ENCODE peak calls at places on chromosomes 12 and 14, in ten cellular contexts. G is astrocyte of the cerebellum, D is ovary, L is colonic mucosa, A is lung, S is GM20000, J is breast epithelium, C is thyroid gland, H is upper lobe of left lung, W is AG04450. P is an unnamed sample.

GRCh38 chr12:1567852-1568251 is 26.5 kb downstream of the FBXL14 start:
- DNase-seq in G (no peak), J (no peak), C (no peak), W (no peak), L (no peak), D (no peak), A (no peak), S (no peak), H (no peak), P (no peak)

GRCh38 chr12:45577844-45578399 is 151.6 kb upstream of the ARID2 start:
- DNase-seq in S (no peak), J (no peak), L (no peak), W (no peak), D (no peak), A (no peak), C (no peak), G (no peak), H (no peak), P (no peak)

GRCh38 chr12:105220150-105220928 is 15.6 kb downstream of the APPL2 start:
- DNase-seq in G (no peak), S (no peak), L (no peak), H (no peak), J (no peak), W (no peak), A (no peak), C (no peak), D (no peak), P (no peak)

GRCh38 chr14:56207626-56208297 is 89.6 kb downstream of the PELI2 start:
- DNase-seq in W (no peak), S (no peak), C (peak), G (no peak), L (no peak), A (no peak), D (no peak), H (no peak), J (no peak), P (peak)

GRCh38 chr12:25208554-25208953 is 13.5 kb downstream of the ETFRF1 start:
- DNase-seq in S (no peak), C (no peak), A (no peak), W (no peak), L (no peak), J (no peak), D (no peak), G (no peak), H (no peak), P (no peak)

GRCh38 chr14:22820731-22821130 is 5.5 kb upstream of the SLC7A7 start:
- DNase-seq in D (no peak), J (no peak), C (no peak), S (no peak), W (no peak), G (no peak), A (no peak), H (no peak), L (no peak), P (peak)

GRCh38 chr12:78157199-78157598 is 326.5 kb downstream of the NAV3 start:
- DNase-seq in J (no peak), A (no peak), L (no peak), G (no peak), W (no peak), D (no peak), S (no peak), H (no peak), C (no peak), P (no peak)

GRCh38 chr12:87827638-87828264 is 201.4 kb downstream of the C12orf50 start:
- DNase-seq in S (no peak), C (no peak), L (no peak), D (no peak), H (no peak), A (no peak), J (no peak), G (no peak), W (peak), P (peak)

GRCh38 chr12:121917950-121918678 is at the start of gene CFAP251:
- DNase-seq in H (peak), L (peak), C (peak), S (peak), A (peak), J (peak), G (peak), W (no peak), D (peak), P (peak)

GRCh38 chr12:76762556-76762955 is 1.4 kb upstream of the ZDHHC17 start:
- DNase-seq in J (no peak), W (no peak), H (no peak), G (no peak), A (no peak), S (no peak), L (no peak), C (no peak), D (no peak), P (no peak)

GRCh38 chr14:72665259-72665658 is 228.6 kb downstream of the DPF3 start:
- DNase-seq in C (no peak), D (no peak), L (no peak), S (no peak), W (peak), J (no peak), A (no peak), H (no peak), G (peak), P (peak)

GRCh38 chr14:104138098-104138890 is at the start of gene KIF26A:
- DNase-seq in H (peak), G (no peak), S (no peak), A (no peak), L (peak), W (no peak), J (no peak), D (peak), C (no peak), P (peak)

GRCh38 chr12:52145228-52145940 is 46.4 kb downstream of the KRT80 start:
- DNase-seq in S (no peak), D (no peak), J (no peak), H (peak), G (no peak), C (no peak), W (no peak), A (no peak), L (no peak), P (peak)

GRCh38 chr12:81083906-81084513 is 6.1 kb downstream of the ACSS3 start:
- DNase-seq in S (no peak), C (no peak), J (no peak), H (no peak), G (no peak), D (no peak), W (no peak), A (no peak), L (no peak), P (no peak)

GRCh38 chr12:45989277-45989856 is 1.0 kb downstream of the SCAF11 start:
- DNase-seq in L (no peak), W (no peak), G (no peak), S (no peak), D (no peak), A (peak), H (no peak), C (no peak), J (no peak), P (peak)

GRCh38 chr12:108667349-108667748 is 33.7 kb upstream of the SELPLG start:
- DNase-seq in D (no peak), S (no peak), W (no peak), A (no peak), J (no peak), C (no peak), G (no peak), L (no peak), H (no peak), P (no peak)

GRCh38 chr14:57656853-57657252 is 163.2 kb upstream of the CCDC198 start:
- DNase-seq in C (no peak), D (no peak), L (no peak), H (no peak), A (no peak), J (no peak), G (no peak), W (no peak), S (no peak), P (no peak)

GRCh38 chr12:53227341-53227740 is 4.7 kb downstream of the RARG start:
- DNase-seq in D (no peak), S (no peak), H (peak), G (no peak), W (no peak), J (no peak), C (no peak), L (no peak), A (no peak), P (no peak)

GRCh38 chr12:50362671-50363070 is 33.7 kb downstream of the FAM186A start:
- DNase-seq in H (no peak), S (no peak), C (no peak), J (no peak), D (no peak), W (no peak), G (no peak), A (no peak), L (no peak), P (no peak)

GRCh38 chr12:101686176-101686575 is 11.3 kb upstream of the CHPT1 start:
- DNase-seq in A (no peak), G (no peak), H (no peak), W (no peak), L (no peak), J (no peak), S (no peak), D (no peak), C (no peak), P (no peak)

GRCh38 chr12:106142591-106143261 is 4.0 kb upstream of the NUAK1 start:
- DNase-seq in H (no peak), A (no peak), J (no peak), L (no peak), W (no peak), G (no peak), S (no peak), C (no peak), D (no peak), P (no peak)

GRCh38 chr14:55136241-55136640 is 7.2 kb downstream of the LGALS3 start:
- DNase-seq in G (peak), J (no peak), W (no peak), C (no peak), L (no peak), S (no peak), H (no peak), A (no peak), D (no peak), P (no peak)

GRCh38 chr14:95703805-95704204 is 10.1 kb downstream of the TCL1A start:
- DNase-seq in A (no peak), S (no peak), J (no peak), D (no peak), C (no peak), W (no peak), G (no peak), H (no peak), L (no peak), P (no peak)

GRCh38 chr12:20438307-20438779 is 70.0 kb downstream of the PDE3A start:
- DNase-seq in S (no peak), D (no peak), C (no peak), G (no peak), L (no peak), A (no peak), H (no peak), W (no peak), J (no peak), P (no peak)

GRCh38 chr12:20507711-20508110 is 139.4 kb downstream of the PDE3A start:
- DNase-seq in C (no peak), G (no peak), H (no peak), S (no peak), A (no peak), L (no peak), W (no peak), J (no peak), D (no peak), P (no peak)

GRCh38 chr12:47226199-47226598 is 146.4 kb upstream of the AMIGO2 start:
- DNase-seq in S (no peak), D (no peak), W (no peak), C (no peak), A (no peak), G (no peak), H (no peak), L (no peak), J (no peak), P (no peak)

GRCh38 chr12:24861751-24862575 is 86.9 kb downstream of the BCAT1 start:
- DNase-seq in G (no peak), J (no peak), W (no peak), L (no peak), C (peak), A (peak), S (no peak), H (no peak), D (no peak), P (no peak)

GRCh38 chr12:121534495-121535148 is 46.2 kb downstream of the KDM2B start:
- DNase-seq in H (no peak), J (no peak), D (no peak), G (no peak), A (no peak), W (no peak), S (peak), L (no peak), C (peak), P (no peak)

GRCh38 chr12:28958553-28959195 is 190.4 kb upstream of the FAR2 start:
- DNase-seq in J (no peak), A (no peak), S (no peak), L (no peak), C (no peak), D (no peak), G (peak), H (no peak), W (no peak), P (peak)

GRCh38 chr12:100481021-100481420 is 7.4 kb downstream of the NR1H4 start:
- DNase-seq in C (no peak), G (no peak), J (no peak), L (no peak), H (no peak), A (no peak), D (no peak), W (no peak), S (no peak), P (peak)

GRCh38 chr12:53219956-53220856 is 11.8 kb downstream of the RARG start:
- DNase-seq in W (no peak), L (peak), A (peak), S (peak), G (no peak), D (peak), C (peak), J (no peak), H (peak), P (peak)

GRCh38 chr12:112163471-112164325 is 38.3 kb downstream of the TRAFD1 start:
- DNase-seq in D (no peak), W (no peak), J (peak), A (no peak), C (no peak), L (no peak), S (no peak), G (no peak), H (peak), P (no peak)

GRCh38 chr12:89129471-89129870 is 222.8 kb downstream of the DUSP6 start:
- DNase-seq in G (no peak), D (no peak), S (no peak), A (no peak), W (no peak), H (no peak), L (no peak), J (no peak), C (no peak), P (no peak)

GRCh38 chr14:65101631-65102440 is 481 bp downstream of the MAX start:
- DNase-seq in H (peak), D (peak), C (peak), J (no peak), L (peak), W (no peak), G (no peak), A (peak), S (no peak), P (no peak)

DNA sequence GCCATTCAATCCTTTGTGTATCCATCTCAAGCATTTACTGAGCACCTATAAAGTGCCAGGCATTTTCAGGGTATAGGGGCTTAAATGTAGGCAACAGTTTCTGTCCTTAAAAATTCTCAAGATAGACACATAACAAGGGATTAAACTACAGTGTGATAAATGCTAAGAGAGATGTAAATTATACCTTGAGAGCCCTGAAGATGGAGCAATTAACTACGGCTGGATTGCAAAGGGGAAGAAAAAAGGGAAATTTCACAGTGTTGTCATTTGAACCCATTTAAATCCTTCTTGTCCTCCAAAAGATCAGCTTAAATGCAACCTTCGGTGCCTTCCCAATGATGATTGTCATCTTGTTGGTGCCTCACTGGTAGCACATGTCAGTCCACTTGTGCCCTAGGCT is 11.5 kb upstream of the IL26 start:
- DNase-seq in L (no peak), C (no peak), H (no peak), D (no peak), A (no peak), W (no peak), J (no peak), G (no peak), S (no peak), P (no peak)
- TF ChIP-seq CTCF in L (no peak), C (no peak), H (no peak), D (no peak), A (no peak), W (peak), J (no peak), G (no peak), S (no peak), P (peak)

GRCh38 chr12:6829532-6830220 is 1.5 kb downstream of the P3H3 start:
- DNase-seq in C (no peak), G (no peak), H (no peak), S (no peak), A (no peak), W (no peak), L (no peak), J (no peak), D (no peak), P (no peak)
- TF ChIP-seq CTCF in C (no peak), G (peak), H (no peak), S (no peak), A (no peak), W (peak), L (no peak), J (no peak), D (no peak), P (no peak)

GRCh38 chr12:131327521-131328488 is 374.1 kb downstream of the ADGRD1 start:
- DNase-seq in H (peak), S (no peak), C (no peak), D (no peak), L (no peak), G (no peak), W (no peak), J (no peak), A (no peak), P (no peak)
- TF ChIP-seq CTCF in H (no peak), S (no peak), C (no peak), D (no peak), L (no peak), G (no peak), W (no peak), J (no peak), A (no peak), P (no peak)

GRCh38 chr12:85509857-85510256 is 229.8 kb downstream of the ALX1 start:
- DNase-seq in J (no peak), W (no peak), D (no peak), H (no peak), G (peak), S (no peak), A (no peak), L (no peak), C (no peak), P (no peak)
- TF ChIP-seq CTCF in J (no peak), W (no peak), D (no peak), H (no peak), G (no peak), S (no peak), A (no peak), L (no peak), C (no peak), P (no peak)

P was measured in PC-3.